ENCODE peak calls at places on chromosome 4, in six cellular contexts. One of them, this sample, is unnamed.

GRCh38 chr4:138092060-138092459 is 150.1 kb downstream of the SLC7A11 start:
- DNase-seq in left ventricle myocardium inferior: no peak
- DNase-seq in NB4: no peak
- DNase-seq in OCI-LY7: no peak
- DNase-seq in lung: no peak
- DNase-seq in A549: no peak
- DNase-seq in this sample: no peak

GRCh38 chr4:88063634-88064296 is 56.3 kb downstream of the PKD2 start:
- DNase-seq in A549: no peak
- DNase-seq in lung: no peak
- DNase-seq in left ventricle myocardium inferior: no peak
- DNase-seq in NB4: no peak
- DNase-seq in OCI-LY7: no peak
- DNase-seq in this sample: no peak

GRCh38 chr4:168797176-168797575 is 212.9 kb downstream of the CBR4 start:
- DNase-seq in OCI-LY7: no peak
- DNase-seq in left ventricle myocardium inferior: no peak
- DNase-seq in A549: peak
- DNase-seq in NB4: peak
- DNase-seq in lung: no peak
- DNase-seq in this sample: no peak

GRCh38 chr4:3302786-3303444 is 10.1 kb downstream of the RGS12 start:
- DNase-seq in OCI-LY7: peak
- DNase-seq in lung: no peak
- DNase-seq in A549: no peak
- DNase-seq in left ventricle myocardium inferior: no peak
- DNase-seq in NB4: peak
- DNase-seq in this sample: no peak

GRCh38 chr4:119246177-119246576 is 33.7 kb downstream of the USP53 start:
- DNase-seq in OCI-LY7: no peak
- DNase-seq in NB4: no peak
- DNase-seq in left ventricle myocardium inferior: no peak
- DNase-seq in A549: no peak
- DNase-seq in lung: no peak
- DNase-seq in this sample: no peak

GRCh38 chr4:112060212-112060611 is 85.0 kb upstream of the FAM241A start:
- DNase-seq in NB4: peak
- DNase-seq in left ventricle myocardium inferior: no peak
- DNase-seq in lung: no peak
- DNase-seq in A549: peak
- DNase-seq in OCI-LY7: peak
- DNase-seq in this sample: no peak

GRCh38 chr4:31192372-31192771 is 472.2 kb downstream of the PCDH7 start:
- DNase-seq in NB4: no peak
- DNase-seq in A549: no peak
- DNase-seq in lung: no peak
- DNase-seq in OCI-LY7: no peak
- DNase-seq in left ventricle myocardium inferior: no peak
- DNase-seq in this sample: no peak

GRCh38 chr4:1822568-1823544 is 29.8 kb downstream of the FGFR3 start:
- DNase-seq in lung: no peak
- DNase-seq in left ventricle myocardium inferior: no peak
- DNase-seq in NB4: no peak
- DNase-seq in A549: no peak
- DNase-seq in OCI-LY7: no peak
- DNase-seq in this sample: no peak

GRCh38 chr4:108049406-108049805 is 59.7 kb downstream of the HADH start:
- DNase-seq in A549: no peak
- DNase-seq in lung: no peak
- DNase-seq in NB4: no peak
- DNase-seq in OCI-LY7: no peak
- DNase-seq in left ventricle myocardium inferior: no peak
- DNase-seq in this sample: no peak

GRCh38 chr4:145886871-145887240 is 51.8 kb downstream of the ZNF827 start:
- DNase-seq in left ventricle myocardium inferior: no peak
- DNase-seq in NB4: peak
- DNase-seq in OCI-LY7: peak
- DNase-seq in lung: no peak
- DNase-seq in A549: no peak
- DNase-seq in this sample: no peak

GRCh38 chr4:145891958-145892357 is 46.7 kb downstream of the ZNF827 start:
- DNase-seq in OCI-LY7: no peak
- DNase-seq in lung: no peak
- DNase-seq in A549: no peak
- DNase-seq in left ventricle myocardium inferior: no peak
- DNase-seq in NB4: no peak
- DNase-seq in this sample: no peak

GRCh38 chr4:145887241-145887964 is 51.2 kb downstream of the ZNF827 start:
- DNase-seq in NB4: no peak
- DNase-seq in A549: no peak
- DNase-seq in left ventricle myocardium inferior: no peak
- DNase-seq in lung: no peak
- DNase-seq in OCI-LY7: peak
- DNase-seq in this sample: no peak

GRCh38 chr4:145888393-145888792 is 50.2 kb downstream of the ZNF827 start:
- DNase-seq in left ventricle myocardium inferior: no peak
- DNase-seq in A549: no peak
- DNase-seq in NB4: no peak
- DNase-seq in lung: no peak
- DNase-seq in OCI-LY7: peak
- DNase-seq in this sample: no peak

DNA sequence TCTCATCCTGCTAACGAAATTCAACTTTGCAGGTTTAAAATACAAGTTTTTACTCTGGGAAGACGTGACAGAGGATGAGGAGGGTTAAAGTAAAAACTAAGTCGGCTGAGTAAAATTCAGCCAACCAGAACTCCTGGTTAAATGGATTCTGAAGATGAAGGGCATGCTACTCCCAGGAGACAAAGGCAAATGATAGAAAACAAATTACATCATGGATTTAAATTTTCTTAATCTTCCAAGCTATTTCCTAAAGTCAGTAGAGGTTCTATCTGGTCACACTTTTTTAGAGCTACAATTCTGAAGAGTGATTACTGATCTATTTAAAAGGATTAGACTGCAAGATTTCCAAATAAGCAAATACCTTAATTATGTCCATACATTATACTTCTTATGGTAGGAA is 47.9 kb downstream of the ZNF827 start:
- DNase-seq in left ventricle myocardium inferior: no peak
- DNase-seq in OCI-LY7: no peak
- DNase-seq in lung: no peak
- DNase-seq in A549: no peak
- DNase-seq in NB4: no peak
- DNase-seq in this sample: no peak
- H3K4me3 ChIP-seq in left ventricle myocardium inferior: no peak
- H3K4me3 ChIP-seq in OCI-LY7: no peak
- H3K4me3 ChIP-seq in lung: no peak
- H3K4me3 ChIP-seq in A549: no peak
- H3K4me3 ChIP-seq in NB4: no peak
- H3K4me3 ChIP-seq in this sample: no peak

GRCh38 chr4:164383187-164384181 is 370.4 kb upstream of the SMIM31 start:
- DNase-seq in lung: no peak
- DNase-seq in left ventricle myocardium inferior: no peak
- DNase-seq in A549: peak
- DNase-seq in NB4: no peak
- DNase-seq in OCI-LY7: no peak
- DNase-seq in this sample: no peak
- TF ChIP-seq CTCF in lung: no peak
- TF ChIP-seq CTCF in left ventricle myocardium inferior: no peak
- TF ChIP-seq CTCF in A549: no peak
- TF ChIP-seq CTCF in NB4: no peak
- TF ChIP-seq CTCF in OCI-LY7: no peak
- TF ChIP-seq CTCF in this sample: no peak

DNA sequence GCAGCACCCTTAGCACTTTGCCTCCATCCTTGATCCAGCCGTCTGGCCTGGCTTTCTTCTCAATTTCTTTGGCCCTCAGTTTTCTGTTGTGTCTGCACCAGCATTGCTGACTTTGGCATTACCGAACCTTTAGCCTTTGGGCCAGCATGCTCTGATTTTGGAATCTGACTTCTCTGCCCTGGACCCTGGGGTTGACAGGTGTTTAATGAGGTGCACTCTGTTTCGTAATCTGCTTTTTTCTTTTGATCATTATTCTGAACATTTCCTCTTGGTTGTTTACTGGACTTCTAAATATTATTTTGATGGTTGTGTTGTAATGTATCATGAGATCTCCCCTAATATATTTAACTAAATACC is 71.5 kb upstream of the ENPP6 start:
- DNase-seq in left ventricle myocardium inferior: no peak
- DNase-seq in A549: no peak
- DNase-seq in OCI-LY7: no peak
- DNase-seq in NB4: no peak
- DNase-seq in lung: no peak
- DNase-seq in this sample: no peak
- H3K4me3 ChIP-seq in left ventricle myocardium inferior: no peak
- H3K4me3 ChIP-seq in A549: no peak
- H3K4me3 ChIP-seq in OCI-LY7: peak
- H3K4me3 ChIP-seq in NB4: no peak
- H3K4me3 ChIP-seq in lung: no peak
- H3K4me3 ChIP-seq in this sample: no peak

GRCh38 chr4:140286503-140286902 is 86.9 kb upstream of the SCOC start:
- DNase-seq in OCI-LY7: no peak
- DNase-seq in A549: no peak
- DNase-seq in lung: no peak
- DNase-seq in NB4: no peak
- DNase-seq in left ventricle myocardium inferior: no peak
- DNase-seq in this sample: no peak

GRCh38 chr4:140284449-140284848 is 89.0 kb upstream of the SCOC start:
- DNase-seq in A549: no peak
- DNase-seq in OCI-LY7: no peak
- DNase-seq in NB4: no peak
- DNase-seq in left ventricle myocardium inferior: no peak
- DNase-seq in lung: no peak
- DNase-seq in this sample: no peak

GRCh38 chr4:140277576-140277975 is 95.9 kb upstream of the SCOC start:
- DNase-seq in lung: no peak
- DNase-seq in A549: no peak
- DNase-seq in left ventricle myocardium inferior: no peak
- DNase-seq in NB4: no peak
- DNase-seq in OCI-LY7: no peak
- DNase-seq in this sample: no peak

DNA sequence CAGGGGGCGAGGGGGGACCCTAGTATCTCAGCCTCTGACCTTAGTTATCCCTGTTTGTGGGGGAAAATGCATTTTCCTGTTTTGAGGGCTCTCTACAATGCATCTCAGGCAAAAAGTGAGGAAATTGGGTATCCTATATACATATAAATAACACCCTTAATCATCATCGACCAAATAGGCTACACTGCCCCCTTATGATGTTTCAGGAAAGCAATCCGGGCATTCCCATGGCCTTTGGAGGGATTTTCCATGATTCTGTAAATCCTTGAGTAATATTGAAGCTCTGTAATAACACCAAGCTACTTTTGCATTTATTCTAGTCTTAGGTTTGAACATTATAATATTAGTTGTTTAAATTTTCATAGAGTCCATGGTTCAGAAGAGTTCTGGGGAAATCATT is 91.6 kb upstream of the SCOC start:
- DNase-seq in left ventricle myocardium inferior: no peak
- DNase-seq in A549: no peak
- DNase-seq in NB4: no peak
- DNase-seq in lung: no peak
- DNase-seq in OCI-LY7: no peak
- DNase-seq in this sample: no peak
- TF ChIP-seq CTCF in left ventricle myocardium inferior: no peak
- TF ChIP-seq CTCF in A549: no peak
- TF ChIP-seq CTCF in NB4: no peak
- TF ChIP-seq CTCF in lung: no peak
- TF ChIP-seq CTCF in OCI-LY7: no peak
- TF ChIP-seq CTCF in this sample: no peak